ENCODE peak calls at places on chromosomes 6 and 20, in six cellular contexts. One of them, this sample, is unnamed.
A peak's percentile ranks its signal among the peaks of the same experiment; 100 is the strongest.

GRCh38 chr6:73451166-73452106 is 661 bp downstream of the CGAS start:
- DNase-seq in mucosa of descending colon: peak; percentile 61
- DNase-seq in SK-N-SH: peak; percentile 71
- DNase-seq in pancreas: peak; percentile 74
- DNase-seq in kidney: peak; percentile 77
- DNase-seq in upper lobe of right lung: peak; percentile 75
- DNase-seq in this sample: peak; percentile 38

GRCh38 chr20:14928083-14928482 is 590.7 kb upstream of the FLRT3 start:
- DNase-seq in pancreas: no peak
- DNase-seq in kidney: no peak
- DNase-seq in SK-N-SH: no peak
- DNase-seq in mucosa of descending colon: no peak
- DNase-seq in upper lobe of right lung: no peak
- DNase-seq in this sample: no peak

GRCh38 chr20:48098866-48099265 is 313.6 kb upstream of the SULF2 start:
- DNase-seq in kidney: no peak
- DNase-seq in mucosa of descending colon: no peak
- DNase-seq in pancreas: no peak
- DNase-seq in upper lobe of right lung: peak; percentile 2
- DNase-seq in SK-N-SH: no peak
- DNase-seq in this sample: no peak

GRCh38 chr6:24897186-24897585 is 38.6 kb downstream of the RIPOR2 start:
- DNase-seq in upper lobe of right lung: no peak
- DNase-seq in pancreas: no peak
- DNase-seq in mucosa of descending colon: no peak
- DNase-seq in SK-N-SH: no peak
- DNase-seq in kidney: no peak
- DNase-seq in this sample: no peak

GRCh38 chr6:3058957-3059356 is 9.3 kb upstream of the RIPK1 start:
- DNase-seq in kidney: no peak
- DNase-seq in pancreas: no peak
- DNase-seq in SK-N-SH: no peak
- DNase-seq in mucosa of descending colon: no peak
- DNase-seq in upper lobe of right lung: no peak
- DNase-seq in this sample: no peak

GRCh38 chr6:109770779-109771178 is 79.7 kb downstream of the FIG4 start:
- DNase-seq in pancreas: no peak
- DNase-seq in upper lobe of right lung: no peak
- DNase-seq in SK-N-SH: no peak
- DNase-seq in mucosa of descending colon: no peak
- DNase-seq in kidney: no peak
- DNase-seq in this sample: no peak

GRCh38 chr20:19327401-19327800 is 115.0 kb downstream of the SLC24A3 start:
- DNase-seq in SK-N-SH: no peak
- DNase-seq in mucosa of descending colon: no peak
- DNase-seq in kidney: no peak
- DNase-seq in pancreas: no peak
- DNase-seq in upper lobe of right lung: no peak
- DNase-seq in this sample: no peak

GRCh38 chr6:99151634-99152344 is 197.7 kb downstream of the FAXC start:
- DNase-seq in pancreas: no peak
- DNase-seq in mucosa of descending colon: peak; percentile 34
- DNase-seq in kidney: no peak
- DNase-seq in upper lobe of right lung: peak; percentile 67
- DNase-seq in SK-N-SH: peak; percentile 58
- DNase-seq in this sample: peak; percentile 68

GRCh38 chr20:37265152-37265551 is 3.5 kb upstream of the GHRH start:
- DNase-seq in mucosa of descending colon: no peak
- DNase-seq in pancreas: no peak
- DNase-seq in SK-N-SH: no peak
- DNase-seq in kidney: peak; percentile 3
- DNase-seq in upper lobe of right lung: no peak
- DNase-seq in this sample: no peak

GRCh38 chr6:56247654-56248122 is 308 bp upstream of the COL21A1 start:
- DNase-seq in SK-N-SH: no peak
- DNase-seq in upper lobe of right lung: no peak
- DNase-seq in kidney: no peak
- DNase-seq in pancreas: no peak
- DNase-seq in mucosa of descending colon: no peak
- DNase-seq in this sample: no peak

GRCh38 chr6:164554700-164555479 is 754.5 kb downstream of the C6orf118 start:
- DNase-seq in SK-N-SH: peak; percentile 12
- DNase-seq in mucosa of descending colon: no peak
- DNase-seq in kidney: no peak
- DNase-seq in pancreas: no peak
- DNase-seq in upper lobe of right lung: no peak
- DNase-seq in this sample: no peak

GRCh38 chr20:25148181-25148981 is 47.1 kb upstream of the ENTPD6 start:
- DNase-seq in upper lobe of right lung: no peak
- DNase-seq in kidney: no peak
- DNase-seq in SK-N-SH: peak; percentile 56
- DNase-seq in pancreas: no peak
- DNase-seq in mucosa of descending colon: peak; percentile 53
- DNase-seq in this sample: peak; percentile 54

GRCh38 chr6:166438211-166438861 is 55.6 kb upstream of the MPC1 start:
- DNase-seq in mucosa of descending colon: no peak
- DNase-seq in kidney: no peak
- DNase-seq in SK-N-SH: no peak
- DNase-seq in pancreas: no peak
- DNase-seq in upper lobe of right lung: peak; percentile 39
- DNase-seq in this sample: peak; percentile 4

GRCh38 chr6:167779123-167779992 is 47.4 kb upstream of the AFDN start:
- DNase-seq in pancreas: peak; percentile 26
- DNase-seq in mucosa of descending colon: no peak
- DNase-seq in kidney: peak; percentile 40
- DNase-seq in SK-N-SH: no peak
- DNase-seq in upper lobe of right lung: no peak
- DNase-seq in this sample: no peak

GRCh38 chr6:24451581-24452041 is 37.8 kb downstream of the GPLD1 start:
- DNase-seq in SK-N-SH: peak; percentile 64
- DNase-seq in kidney: no peak
- DNase-seq in mucosa of descending colon: no peak
- DNase-seq in pancreas: no peak
- DNase-seq in upper lobe of right lung: peak; percentile 67
- DNase-seq in this sample: no peak

GRCh38 chr6:7617954-7618764 is 28.2 kb downstream of the SNRNP48 start:
- DNase-seq in pancreas: no peak
- DNase-seq in upper lobe of right lung: peak; percentile 73
- DNase-seq in SK-N-SH: no peak
- DNase-seq in mucosa of descending colon: no peak
- DNase-seq in kidney: no peak
- DNase-seq in this sample: no peak

GRCh38 chr6:50842861-50843384 is 24.3 kb downstream of the TFAP2B start:
- DNase-seq in mucosa of descending colon: no peak
- DNase-seq in kidney: peak; percentile 55
- DNase-seq in SK-N-SH: no peak
- DNase-seq in upper lobe of right lung: no peak
- DNase-seq in pancreas: no peak
- DNase-seq in this sample: no peak

GRCh38 chr20:40945754-40946451 is 82.7 kb upstream of the TOP1 start:
- DNase-seq in pancreas: no peak
- DNase-seq in SK-N-SH: peak; percentile 83
- DNase-seq in kidney: no peak
- DNase-seq in upper lobe of right lung: no peak
- DNase-seq in mucosa of descending colon: peak; percentile 58
- DNase-seq in this sample: peak; percentile 48

GRCh38 chr20:62367483-62368302 is 581 bp upstream of the LAMA5 start:
- DNase-seq in mucosa of descending colon: no peak
- DNase-seq in upper lobe of right lung: no peak
- DNase-seq in kidney: peak; percentile 88
- DNase-seq in pancreas: peak; percentile 86
- DNase-seq in SK-N-SH: peak; percentile 68
- DNase-seq in this sample: peak; percentile 60

GRCh38 chr6:105014954-105015353 is 58.0 kb downstream of the LIN28B start:
- DNase-seq in pancreas: no peak
- DNase-seq in SK-N-SH: no peak
- DNase-seq in kidney: no peak
- DNase-seq in upper lobe of right lung: no peak
- DNase-seq in mucosa of descending colon: no peak
- DNase-seq in this sample: no peak

GRCh38 chr6:83514877-83515466 is 2.6 kb downstream of the PRSS35 start:
- DNase-seq in kidney: no peak
- DNase-seq in upper lobe of right lung: no peak
- DNase-seq in SK-N-SH: peak; percentile 50
- DNase-seq in pancreas: no peak
- DNase-seq in mucosa of descending colon: no peak
- DNase-seq in this sample: no peak

GRCh38 chr6:29230666-29231065 is 60.0 kb downstream of the OR2J2 start:
- DNase-seq in mucosa of descending colon: no peak
- DNase-seq in upper lobe of right lung: no peak
- DNase-seq in kidney: no peak
- DNase-seq in pancreas: no peak
- DNase-seq in SK-N-SH: no peak
- DNase-seq in this sample: no peak

GRCh38 chr6:124393536-124393935 is 568.7 kb upstream of the RNF217 start:
- DNase-seq in kidney: no peak
- DNase-seq in mucosa of descending colon: no peak
- DNase-seq in pancreas: no peak
- DNase-seq in SK-N-SH: no peak
- DNase-seq in upper lobe of right lung: no peak
- DNase-seq in this sample: no peak

GRCh38 chr20:21516861-21517565 is 3.1 kb upstream of the NKX2-2 start:
- DNase-seq in mucosa of descending colon: no peak
- DNase-seq in pancreas: peak; percentile 34
- DNase-seq in upper lobe of right lung: no peak
- DNase-seq in kidney: no peak
- DNase-seq in SK-N-SH: peak; percentile 23
- DNase-seq in this sample: no peak

GRCh38 chr20:31669876-31670275 is 32.2 kb downstream of the COX4I2 start:
- DNase-seq in kidney: no peak
- DNase-seq in pancreas: no peak
- DNase-seq in SK-N-SH: no peak
- DNase-seq in upper lobe of right lung: no peak
- DNase-seq in mucosa of descending colon: no peak
- DNase-seq in this sample: no peak

GRCh38 chr6:153028261-153028660 is 25.8 kb upstream of the MTRF1L start:
- DNase-seq in upper lobe of right lung: no peak
- DNase-seq in kidney: no peak
- DNase-seq in pancreas: no peak
- DNase-seq in mucosa of descending colon: no peak
- DNase-seq in SK-N-SH: no peak
- DNase-seq in this sample: no peak

GRCh38 chr6:75217203-75217602 is 11.3 kb upstream of the COL12A1 start:
- DNase-seq in mucosa of descending colon: no peak
- DNase-seq in pancreas: no peak
- DNase-seq in SK-N-SH: no peak
- DNase-seq in kidney: no peak
- DNase-seq in upper lobe of right lung: no peak
- DNase-seq in this sample: no peak

GRCh38 chr20:51734876-51735499 is 33.2 kb downstream of the ATP9A start:
- DNase-seq in SK-N-SH: no peak
- DNase-seq in upper lobe of right lung: no peak
- DNase-seq in pancreas: no peak
- DNase-seq in kidney: peak; percentile 22
- DNase-seq in mucosa of descending colon: no peak
- DNase-seq in this sample: no peak
- H3K4me3 ChIP-seq in SK-N-SH: no peak overlapping the region
- H3K4me3 ChIP-seq in upper lobe of right lung: no peak overlapping the region
- H3K4me3 ChIP-seq in pancreas: no peak overlapping the region
- H3K4me3 ChIP-seq in kidney: no peak overlapping the region
- H3K4me3 ChIP-seq in mucosa of descending colon: no peak overlapping the region
- H3K4me3 ChIP-seq in this sample: no peak overlapping the region

DNA sequence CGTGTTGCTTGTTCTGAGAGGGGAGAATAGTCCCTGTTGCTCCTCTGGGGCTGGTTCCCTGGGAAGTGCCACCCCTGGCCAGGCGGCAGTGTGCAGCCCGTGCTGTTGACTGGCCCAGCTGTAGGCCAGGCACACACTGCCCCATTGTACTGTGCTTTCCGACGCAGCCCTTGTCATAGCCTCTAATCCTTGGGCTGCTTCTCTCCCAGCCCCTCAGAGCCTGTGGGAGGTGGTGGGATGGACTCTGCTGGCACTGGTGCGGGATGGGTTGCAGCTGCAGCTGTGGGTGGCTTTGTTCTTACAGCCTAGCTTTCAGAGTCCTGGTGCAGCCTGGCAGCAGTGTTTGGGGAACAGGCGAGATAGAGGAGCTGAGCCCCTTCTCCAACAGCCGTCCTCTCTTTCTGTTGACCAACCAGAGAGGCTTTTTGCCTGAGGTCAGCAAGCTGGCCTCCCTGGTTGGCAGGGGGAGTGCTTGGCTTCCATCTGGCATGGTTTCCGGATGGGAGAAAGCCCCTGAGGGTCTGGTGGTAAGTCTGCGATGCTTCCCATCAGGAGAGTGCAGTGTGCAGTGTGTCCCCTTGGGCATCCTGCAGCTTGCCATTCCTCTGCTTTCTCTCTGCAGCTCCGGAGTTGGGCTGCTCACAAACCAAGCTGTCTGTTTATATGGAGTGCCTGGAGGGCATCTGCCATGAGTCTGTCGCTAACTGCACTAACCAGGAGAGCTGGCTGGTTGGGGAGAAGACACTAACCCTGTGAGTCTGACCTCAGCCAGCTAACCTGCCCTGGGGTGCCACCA is 12.1 kb downstream of the TJAP1 start:
- DNase-seq in SK-N-SH: peak; percentile 89
- DNase-seq in kidney: no peak
- DNase-seq in mucosa of descending colon: no peak
- DNase-seq in pancreas: no peak
- DNase-seq in upper lobe of right lung: no peak
- DNase-seq in this sample: no peak
- H3K4me3 ChIP-seq in SK-N-SH: no peak overlapping the region
- H3K4me3 ChIP-seq in kidney: no peak overlapping the region
- H3K4me3 ChIP-seq in mucosa of descending colon: no peak overlapping the region
- H3K4me3 ChIP-seq in pancreas: no peak overlapping the region
- H3K4me3 ChIP-seq in upper lobe of right lung: no peak overlapping the region
- H3K4me3 ChIP-seq in this sample: no peak overlapping the region

GRCh38 chr6:150417899-150418824 is 49.4 kb downstream of the IYD start:
- DNase-seq in pancreas: no peak
- DNase-seq in kidney: no peak
- DNase-seq in upper lobe of right lung: no peak
- DNase-seq in mucosa of descending colon: no peak
- DNase-seq in SK-N-SH: peak; percentile 36
- DNase-seq in this sample: no peak
- H3K4me3 ChIP-seq in pancreas: peak overlapping the region; percentile 30
- H3K4me3 ChIP-seq in kidney: peak overlapping the region; percentile 36
- H3K4me3 ChIP-seq in upper lobe of right lung: peak overlapping the region; percentile 46
- H3K4me3 ChIP-seq in mucosa of descending colon: no peak overlapping the region
- H3K4me3 ChIP-seq in SK-N-SH: peak overlapping the region; percentile 22
- H3K4me3 ChIP-seq in this sample: peak overlapping the region; percentile 47

DNA sequence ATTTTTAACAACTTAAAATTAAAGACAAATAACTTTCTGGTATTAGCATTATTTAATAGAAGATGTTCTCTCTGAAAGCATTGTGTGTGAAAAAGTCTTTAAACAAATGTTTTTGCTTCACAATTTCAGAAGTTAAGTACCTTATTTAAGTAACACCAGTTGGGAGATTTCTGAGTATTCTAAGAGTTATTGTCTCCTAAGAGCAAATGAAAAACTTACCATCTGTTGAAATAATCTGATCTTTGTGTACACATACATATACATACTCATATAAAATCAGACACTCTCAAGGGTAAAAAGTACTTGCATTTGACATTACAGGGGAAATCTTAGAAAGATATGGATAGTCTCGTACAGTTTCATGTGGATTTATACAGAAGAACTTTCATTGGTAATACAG is 2.4 kb downstream of the BTBD3 start:
- DNase-seq in SK-N-SH: no peak
- DNase-seq in upper lobe of right lung: no peak
- DNase-seq in kidney: no peak
- DNase-seq in mucosa of descending colon: no peak
- DNase-seq in pancreas: no peak
- DNase-seq in this sample: no peak
- H3K4me3 ChIP-seq in SK-N-SH: no peak overlapping the region
- H3K4me3 ChIP-seq in upper lobe of right lung: peak overlapping the region; percentile 48
- H3K4me3 ChIP-seq in kidney: peak overlapping the region; percentile 66
- H3K4me3 ChIP-seq in mucosa of descending colon: no peak overlapping the region
- H3K4me3 ChIP-seq in pancreas: peak overlapping the region; percentile 33
- H3K4me3 ChIP-seq in this sample: peak overlapping the region; percentile 42

This sample was measured in stomach.